ENCODE peak calls at places on chromosomes 7 and 10, in five cellular contexts. Y is K562, P is endothelial cell of umbilical vein, J is neural progenitor cell, C is OCI-LY7. K is an unnamed sample.
A peak's percentile ranks its signal among the peaks of the same experiment; 100 is the strongest.

GRCh38 chr7:101099969-101100781 is 14.9 kb downstream of the TRIM56 start:
- DNase-seq in Y (peak; percentile 98), P (peak; percentile 97), J (peak; percentile 85), C (no peak), K (peak; percentile 99)

GRCh38 chr7:105493928-105494325 is 28.1 kb downstream of the PUS7 start:
- DNase-seq in Y (no peak), P (peak; percentile 85), J (no peak), C (no peak), K (peak; percentile 98)

GRCh38 chr10:114051714-114052113 is 8.0 kb downstream of the ADRB1 start:
- DNase-seq in Y (no peak), P (no peak), J (no peak), C (no peak), K (no peak)

GRCh38 chr7:45202618-45203017 is 45.0 kb downstream of the RAMP3 start:
- DNase-seq in Y (no peak), P (no peak), J (no peak), C (no peak), K (no peak)

GRCh38 chr7:121366852-121367431 is 29.2 kb downstream of the FAM3C start:
- DNase-seq in Y (peak; percentile 48), P (peak; percentile 58), J (peak; percentile 6), C (peak; percentile 46), K (peak; percentile 48)

GRCh38 chr7:150753826-150754603 is 16.8 kb downstream of the GIMAP5 start:
- DNase-seq in Y (no peak), P (peak; percentile 95), J (peak; percentile 35), C (peak; percentile 21), K (no peak)

GRCh38 chr10:54469587-54470323 is 331.3 kb downstream of the PCDH15 start:
- DNase-seq in Y (no peak), P (no peak), J (no peak), C (no peak), K (no peak)

GRCh38 chr10:48340734-48341133 is 34.3 kb downstream of the MAPK8 start:
- DNase-seq in Y (no peak), P (no peak), J (no peak), C (no peak), K (no peak)

GRCh38 chr7:80923211-80923612 is 4.4 kb upstream of the SEMA3C start:
- DNase-seq in Y (no peak), P (no peak), J (no peak), C (no peak), K (no peak)

GRCh38 chr10:72081210-72081609 is 7.1 kb downstream of the SPOCK2 start:
- DNase-seq in Y (no peak), P (no peak), J (no peak), C (no peak), K (no peak)

GRCh38 chr7:29120955-29121354 is 25.4 kb downstream of the CPVL start:
- DNase-seq in Y (no peak), P (no peak), J (no peak), C (no peak), K (no peak)

GRCh38 chr7:98418636-98419315 is 17.9 kb upstream of the BAIAP2L1 start:
- DNase-seq in Y (peak; percentile 77), P (peak; percentile 86), J (no peak), C (no peak), K (peak; percentile 98)

GRCh38 chr10:116849271-116850057 is at the start of gene ENO4:
- DNase-seq in Y (no peak), P (peak; percentile 89), J (peak; percentile 97), C (no peak), K (peak; percentile 73)

GRCh38 chr10:114402871-114403544 is 1.3 kb downstream of the AFAP1L2 start:
- DNase-seq in Y (no peak), P (no peak), J (peak; percentile 27), C (no peak), K (no peak)

GRCh38 chr10:127194598-127194997 is 1.8 kb downstream of the INSYN2A start:
- DNase-seq in Y (no peak), P (no peak), J (no peak), C (no peak), K (no peak)

GRCh38 chr10:119115921-119116320 is 12.0 kb downstream of the DENND10 start:
- DNase-seq in Y (no peak), P (no peak), J (no peak), C (no peak), K (no peak)

GRCh38 chr7:29879609-29880008 is 73.3 kb downstream of the WIPF3 start:
- DNase-seq in Y (no peak), P (no peak), J (no peak), C (no peak), K (peak; percentile 21)

GRCh38 chr10:124917168-124917938 is 24.6 kb upstream of the ZRANB1 start:
- DNase-seq in Y (peak; percentile 58), P (peak; percentile 76), J (peak; percentile 54), C (peak; percentile 51), K (peak; percentile 33)

GRCh38 chr7:75776295-75776971 is 4.4 kb upstream of the CCL26 start:
- DNase-seq in Y (no peak), P (no peak), J (no peak), C (no peak), K (peak; percentile 89)

GRCh38 chr10:43109671-43110249 is 28.5 kb upstream of the CSGALNACT2 start:
- DNase-seq in Y (no peak), P (no peak), J (no peak), C (no peak), K (no peak)
- TF ChIP-seq CTCF in Y (no peak), P (no peak), J (no peak), C (no peak), K (no peak)

GRCh38 chr10:43389867-43390266 is 18.4 kb downstream of the FXYD4 start:
- DNase-seq in Y (no peak), P (no peak), J (no peak), C (no peak), K (no peak)
- H4K20me1 ChIP-seq in Y (peaks cover 73% of the 10 kb centered on the region), P (peaks cover 7% of the 10 kb centered on the region), J (peaks cover 100% of the 10 kb centered on the region), C (peaks cover 69% of the 10 kb centered on the region), K (peaks cover 72% of the 10 kb centered on the region)

GRCh38 chr10:115829501-115830215 is 443.3 kb downstream of the GFRA1 start:
- DNase-seq in Y (no peak), P (no peak), J (peak; percentile 7), C (no peak), K (peak; percentile 75)
- TF ChIP-seq CTCF in Y (no peak), P (no peak), J (peak; percentile 48), C (no peak), K (peak; percentile 54)

GRCh38 chr10:131928248-131929095 is 27.7 kb downstream of the PPP2R2D start:
- DNase-seq in Y (no peak), P (peak; percentile 30), J (no peak), C (no peak), K (peak; percentile 51)
- H4K20me1 ChIP-seq in Y (peaks cover 4% of the 10 kb centered on the region), P (no peaks in the 10 kb centered on the region), J (peaks cover 54% of the 10 kb centered on the region), C (no peaks in the 10 kb centered on the region), K (peaks cover 67% of the 10 kb centered on the region)

GRCh38 chr7:131583430-131583829 is 27.0 kb upstream of the PODXL start:
- DNase-seq in Y (no peak), P (no peak), J (no peak), C (no peak), K (no peak)

GRCh38 chr7:131578602-131579001 is 22.2 kb upstream of the PODXL start:
- DNase-seq in Y (no peak), P (no peak), J (peak; percentile 48), C (no peak), K (no peak)

GRCh38 chr7:131586759-131587158 is 30.3 kb upstream of the PODXL start:
- DNase-seq in Y (no peak), P (no peak), J (no peak), C (no peak), K (no peak)

GRCh38 chr7:131586259-131586658 is 29.8 kb upstream of the PODXL start:
- DNase-seq in Y (peak; percentile 70), P (peak; percentile 47), J (no peak), C (no peak), K (no peak)

GRCh38 chr7:131581241-131582157 is 25.1 kb upstream of the PODXL start:
- DNase-seq in Y (no peak), P (peak; percentile 59), J (no peak), C (no peak), K (no peak)
- TF ChIP-seq CTCF in Y (no peak), P (no peak), J (peak; percentile 8), C (no peak), K (no peak)

GRCh38 chr10:94344522-94345122 is 18.1 kb downstream of the NOC3L start:
- DNase-seq in Y (no peak), P (no peak), J (no peak), C (peak; percentile 55), K (no peak)
- H4K20me1 ChIP-seq in Y (no peaks in the 10 kb centered on the region), P (no peaks in the 10 kb centered on the region), J (no peaks in the 10 kb centered on the region), C (peaks cover 5% of the 10 kb centered on the region), K (no peaks in the 10 kb centered on the region)

GRCh38 chr10:26448292-26448691 is 10.2 kb downstream of the APBB1IP start:
- DNase-seq in Y (no peak), P (no peak), J (no peak), C (peak; percentile 51), K (no peak)
- TF ChIP-seq CTCF in Y (no peak), P (no peak), J (no peak), C (no peak), K (no peak)

DNA sequence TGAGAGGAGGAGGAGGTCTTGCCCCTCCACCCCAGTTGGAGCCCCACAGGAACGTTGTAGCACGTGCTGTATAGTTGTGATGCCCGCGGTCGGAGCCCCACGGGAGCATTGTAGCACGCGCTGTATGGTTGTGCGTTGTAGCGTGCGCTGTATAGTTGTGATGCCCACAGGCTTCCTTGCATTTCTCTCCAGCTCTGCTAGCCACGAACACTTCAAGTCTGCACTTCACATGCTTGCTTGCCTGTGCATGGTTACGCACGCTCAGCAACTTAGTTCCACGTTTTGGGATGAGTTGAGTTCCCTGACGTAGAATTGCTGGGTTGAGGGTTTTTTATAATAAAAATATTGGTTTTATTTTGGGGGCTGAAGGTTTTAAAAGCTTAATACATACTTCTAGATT is 41.6 kb downstream of the DNAJB6 start:
- DNase-seq in Y (no peak), P (no peak), J (no peak), C (no peak), K (no peak)
- H4K20me1 ChIP-seq in Y (peaks cover 50% of the 10 kb centered on the region), P (peaks cover 7% of the 10 kb centered on the region), J (peaks cover 70% of the 10 kb centered on the region), C (peaks cover 21% of the 10 kb centered on the region), K (peaks cover 90% of the 10 kb centered on the region)

K was measured in IMR-90.